ENCODE peak calls at places on chromosome 19, in four cellular contexts. M is K562, I is HL-60, Q is GM12878. A is an unnamed sample.

GRCh38 chr19:47124937-47125668 is 5.5 kb upstream of the SAE1 start:
- DNase-seq in M (peak; percentile 69), I (peak; percentile 49), Q (no peak), A (peak; percentile 30)

GRCh38 chr19:21028969-21029268 is 8.5 kb downstream of the ZNF430 start:
- DNase-seq in M (no peak), I (no peak), Q (no peak), A (no peak)

GRCh38 chr19:2171349-2172145 is 7.8 kb downstream of the DOT1L start:
- DNase-seq in M (peak; percentile 51), I (no peak), Q (peak; percentile 90), A (peak; percentile 88)

GRCh38 chr19:45363861-45364459 is 6.4 kb downstream of the ERCC2 start:
- DNase-seq in M (no peak), I (no peak), Q (no peak), A (no peak)

GRCh38 chr19:30070970-30071632 is 129.1 kb downstream of the URI1 start:
- DNase-seq in M (no peak), I (no peak), Q (no peak), A (no peak)

GRCh38 chr19:1009043-1009975 is 9.1 kb downstream of the GRIN3B start:
- DNase-seq in M (no peak), I (no peak), Q (no peak), A (no peak)

GRCh38 chr19:46878613-46879375 is 18.0 kb downstream of the ARHGAP35 start:
- DNase-seq in M (no peak), I (no peak), Q (no peak), A (no peak)

GRCh38 chr19:52224211-52224610 is 34.4 kb downstream of the PPP2R1A start:
- DNase-seq in M (no peak), I (no peak), Q (no peak), A (no peak)

GRCh38 chr19:39558623-39559117 is 18.7 kb upstream of the EID2 start:
- DNase-seq in M (no peak), I (no peak), Q (no peak), A (no peak)

GRCh38 chr19:38993271-38993670 is 17.7 kb upstream of the FBXO17 start:
- DNase-seq in M (no peak), I (no peak), Q (no peak), A (no peak)

GRCh38 chr19:11485245-11485837 is 4.5 kb upstream of the ELAVL3 start:
- DNase-seq in M (no peak), I (no peak), Q (no peak), A (no peak)

GRCh38 chr19:18697680-18698079 is 14.2 kb downstream of the CRTC1 start:
- DNase-seq in M (peak; percentile 2), I (no peak), Q (no peak), A (no peak)

GRCh38 chr19:28208745-28209144 is 1004.2 kb downstream of the UQCRFS1 start:
- DNase-seq in M (no peak), I (no peak), Q (no peak), A (no peak)

GRCh38 chr19:48444129-48444932 is 1.5 kb upstream of the GRWD1 start:
- DNase-seq in M (no peak), I (no peak), Q (no peak), A (no peak)

GRCh38 chr19:13670846-13671245 is 93.5 kb upstream of the MRI1 start:
- DNase-seq in M (no peak), I (no peak), Q (no peak), A (no peak)

GRCh38 chr19:12939292-12939606 is 840 bp downstream of the CALR start:
- DNase-seq in M (no peak), I (no peak), Q (no peak), A (no peak)

GRCh38 chr19:13796301-13797057 is 1.2 kb downstream of the ZSWIM4 start:
- DNase-seq in M (peak; percentile 8), I (no peak), Q (no peak), A (no peak)

GRCh38 chr19:31113250-31113685 is 236.0 kb downstream of the TSHZ3 start:
- DNase-seq in M (no peak), I (no peak), Q (no peak), A (no peak)

DNA sequence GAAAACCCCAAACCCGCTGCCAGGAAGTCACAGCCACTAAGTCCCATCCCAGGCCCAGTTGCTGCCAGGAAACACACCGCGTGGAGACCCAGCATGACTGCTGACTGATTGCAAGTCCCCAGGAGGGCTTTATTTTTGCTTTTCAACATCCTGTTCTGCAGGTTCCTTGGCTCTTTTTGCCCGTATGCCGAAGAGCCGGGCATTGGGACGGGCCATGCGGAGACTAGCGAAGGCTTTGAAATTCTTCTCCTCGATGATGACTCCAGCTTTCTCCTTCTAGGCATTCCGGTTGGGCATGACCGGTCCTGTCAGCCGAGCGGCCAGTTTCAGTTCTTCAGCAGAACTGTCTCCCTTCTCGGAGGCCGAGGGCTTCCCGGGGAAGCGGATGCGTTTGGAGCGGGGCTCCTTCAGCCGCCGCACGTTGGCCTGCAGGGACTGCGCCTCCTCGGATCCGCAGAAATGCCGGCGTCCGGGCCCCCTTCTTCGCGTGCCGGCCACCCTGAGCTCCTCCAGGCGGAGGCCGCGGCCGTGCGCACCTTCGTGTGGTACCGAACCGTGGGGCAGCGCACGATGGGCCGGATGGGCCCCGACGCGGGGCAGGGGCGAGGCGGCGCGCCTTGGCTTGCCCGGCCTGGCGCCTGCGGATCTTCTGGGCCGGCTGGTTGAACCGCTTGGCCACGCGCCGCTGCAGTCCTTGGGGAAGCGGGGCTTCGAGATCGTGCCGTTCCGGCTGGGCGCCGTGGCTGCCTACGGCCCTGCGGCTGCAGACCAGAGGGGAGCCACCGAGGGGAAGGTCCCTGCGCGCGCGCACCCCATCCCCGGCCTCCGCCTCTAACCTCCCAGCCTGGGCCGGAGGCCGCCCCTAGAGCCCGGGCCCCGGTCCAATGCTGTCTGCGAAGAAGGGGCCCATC is 15.2 kb downstream of the ZSCAN5C start:
- DNase-seq in M (no peak), I (no peak), Q (no peak), A (no peak)
- TF ChIP-seq SPI1 in M (no peak), I (no peak), Q (no peak), A (no peak)

DNA sequence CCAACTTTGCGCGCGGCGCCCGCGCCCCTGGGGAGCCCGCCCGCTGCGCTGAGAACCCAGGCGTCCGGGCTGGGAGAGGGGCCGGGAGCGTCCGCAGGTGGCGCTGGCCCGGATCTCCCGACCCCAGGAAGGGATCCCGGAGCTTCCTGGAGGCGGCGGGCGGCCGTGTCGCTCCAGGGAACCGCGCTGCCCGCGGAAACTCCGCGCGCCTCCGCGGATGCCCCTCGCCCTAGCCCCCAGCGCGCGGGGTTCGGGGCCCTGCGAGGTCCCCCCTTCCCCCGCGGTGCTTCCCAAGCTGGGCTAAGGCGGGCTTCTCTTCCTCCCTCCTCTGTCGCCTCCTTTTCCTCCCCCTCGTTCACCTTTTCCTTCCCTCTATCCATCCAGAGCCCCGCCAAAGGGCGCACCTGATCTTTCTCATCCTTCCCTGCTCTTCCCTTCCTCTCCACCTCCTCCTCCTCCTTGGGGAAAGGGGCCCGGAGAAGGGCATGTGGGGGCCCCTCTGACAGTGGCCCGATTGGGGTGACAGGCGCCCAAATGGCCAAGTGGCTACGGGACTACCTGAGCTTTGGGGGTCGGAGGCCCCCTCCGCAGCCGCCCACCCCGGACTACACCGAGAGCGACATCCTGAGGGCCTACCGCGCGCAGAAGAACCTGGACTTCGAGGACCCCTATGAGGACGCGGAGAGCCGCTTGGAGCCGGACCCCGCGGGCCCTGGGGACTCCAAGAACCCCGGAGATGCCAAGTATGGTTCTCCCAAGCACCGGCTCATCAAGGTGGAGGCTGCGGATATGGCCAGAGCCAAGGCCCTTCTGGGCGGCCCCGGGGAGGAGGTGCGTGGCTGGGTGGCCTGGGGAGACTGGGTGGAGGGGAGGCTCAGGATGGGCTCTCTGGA is 710 bp downstream of the SHD start:
- DNase-seq in M (no peak), I (no peak), Q (no peak), A (no peak)
- TF ChIP-seq SPI1 in M (no peak), I (no peak), Q (no peak), A (no peak)

GRCh38 chr19:7722231-7722651 is 9.7 kb downstream of the CLEC4G start:
- DNase-seq in M (no peak), I (no peak), Q (peak; percentile 70), A (no peak)
- TF ChIP-seq SPI1 in M (no peak), I (no peak), Q (no peak), A (no peak)

GRCh38 chr19:19873381-19873780 is 7.7 kb downstream of the ZNF253 start:
- DNase-seq in M (no peak), I (no peak), Q (no peak), A (no peak)
- TF ChIP-seq SPI1 in M (no peak), I (no peak), Q (no peak), A (no peak)

GRCh38 chr19:33240181-33240771 is 14.6 kb upstream of the SLC7A10 start:
- DNase-seq in M (no peak), I (no peak), Q (no peak), A (no peak)
- TF ChIP-seq SPI1 in M (no peak), I (no peak), Q (no peak), A (no peak)

GRCh38 chr19:7257148-7258041 is 36.8 kb downstream of the INSR start:
- DNase-seq in M (peak; percentile 24), I (no peak), Q (no peak), A (no peak)
- TF ChIP-seq SPI1 in M (no peak), I (no peak), Q (no peak), A (no peak)

GRCh38 chr19:6531163-6531955 is 533 bp downstream of the TNFSF9 start:
- DNase-seq in M (peak; percentile 64), I (no peak), Q (no peak), A (no peak)
- TF ChIP-seq SPI1 in M (no peak), I (no peak), Q (no peak), A (no peak)

A was measured in GM12891.